ENCODE peak calls at places on chromosomes 6 and 20, in eight cellular contexts. One of them, this sample, is unnamed.

GRCh38 chr6:3001773-3002293 is 2.1 kb downstream of the NQO2 start:
- DNase-seq in cerebellum: peak
- DNase-seq in astrocyte of the hippocampus: peak
- DNase-seq in brain microvascular endothelial cell: peak
- DNase-seq in iris pigment epithelial cell: peak
- DNase-seq in astrocyte of the spinal cord: peak
- DNase-seq in hepatic stellate cell: peak
- DNase-seq in RCC 7860: peak
- DNase-seq in this sample: peak

GRCh38 chr6:32852018-32852843 is 1.3 kb downstream of the TAP1 start:
- DNase-seq in cerebellum: no peak
- DNase-seq in brain microvascular endothelial cell: no peak
- DNase-seq in iris pigment epithelial cell: peak
- DNase-seq in astrocyte of the spinal cord: peak
- DNase-seq in astrocyte of the hippocampus: no peak
- DNase-seq in RCC 7860: no peak
- DNase-seq in hepatic stellate cell: peak
- DNase-seq in this sample: no peak

GRCh38 chr6:29813809-29814208 is 13.8 kb upstream of the HLA-G start:
- DNase-seq in brain microvascular endothelial cell: no peak
- DNase-seq in iris pigment epithelial cell: peak
- DNase-seq in RCC 7860: peak
- DNase-seq in hepatic stellate cell: no peak
- DNase-seq in cerebellum: no peak
- DNase-seq in astrocyte of the hippocampus: no peak
- DNase-seq in astrocyte of the spinal cord: no peak
- DNase-seq in this sample: no peak

GRCh38 chr6:84197708-84198107 is 29.7 kb downstream of the CEP162 start:
- DNase-seq in RCC 7860: no peak
- DNase-seq in cerebellum: peak
- DNase-seq in hepatic stellate cell: no peak
- DNase-seq in astrocyte of the spinal cord: peak
- DNase-seq in iris pigment epithelial cell: no peak
- DNase-seq in brain microvascular endothelial cell: peak
- DNase-seq in astrocyte of the hippocampus: no peak
- DNase-seq in this sample: no peak

GRCh38 chr6:15265787-15266186 is 19.9 kb downstream of the JARID2 start:
- DNase-seq in astrocyte of the hippocampus: no peak
- DNase-seq in brain microvascular endothelial cell: no peak
- DNase-seq in cerebellum: no peak
- DNase-seq in hepatic stellate cell: no peak
- DNase-seq in RCC 7860: no peak
- DNase-seq in astrocyte of the spinal cord: no peak
- DNase-seq in iris pigment epithelial cell: no peak
- DNase-seq in this sample: no peak

GRCh38 chr6:119497988-119498727 is 148.6 kb upstream of the MAN1A1 start:
- DNase-seq in astrocyte of the spinal cord: no peak
- DNase-seq in iris pigment epithelial cell: no peak
- DNase-seq in astrocyte of the hippocampus: no peak
- DNase-seq in brain microvascular endothelial cell: no peak
- DNase-seq in cerebellum: peak
- DNase-seq in RCC 7860: no peak
- DNase-seq in hepatic stellate cell: no peak
- DNase-seq in this sample: no peak

GRCh38 chr20:14672066-14672465 is 334.7 kb upstream of the FLRT3 start:
- DNase-seq in hepatic stellate cell: no peak
- DNase-seq in brain microvascular endothelial cell: no peak
- DNase-seq in cerebellum: peak
- DNase-seq in RCC 7860: no peak
- DNase-seq in astrocyte of the spinal cord: no peak
- DNase-seq in iris pigment epithelial cell: peak
- DNase-seq in astrocyte of the hippocampus: no peak
- DNase-seq in this sample: peak

GRCh38 chr6:39416728-39417127 is 94.2 kb upstream of the KCNK16 start:
- DNase-seq in astrocyte of the spinal cord: peak
- DNase-seq in brain microvascular endothelial cell: peak
- DNase-seq in cerebellum: no peak
- DNase-seq in hepatic stellate cell: peak
- DNase-seq in RCC 7860: no peak
- DNase-seq in astrocyte of the hippocampus: peak
- DNase-seq in iris pigment epithelial cell: peak
- DNase-seq in this sample: peak

GRCh38 chr6:147310511-147310910 is 106.3 kb downstream of the STXBP5 start:
- DNase-seq in cerebellum: no peak
- DNase-seq in brain microvascular endothelial cell: no peak
- DNase-seq in iris pigment epithelial cell: no peak
- DNase-seq in astrocyte of the spinal cord: no peak
- DNase-seq in RCC 7860: no peak
- DNase-seq in astrocyte of the hippocampus: no peak
- DNase-seq in hepatic stellate cell: no peak
- DNase-seq in this sample: no peak

GRCh38 chr6:75396005-75396800 is 97.4 kb downstream of the FILIP1 start:
- DNase-seq in cerebellum: no peak
- DNase-seq in astrocyte of the hippocampus: no peak
- DNase-seq in iris pigment epithelial cell: peak
- DNase-seq in hepatic stellate cell: no peak
- DNase-seq in astrocyte of the spinal cord: no peak
- DNase-seq in brain microvascular endothelial cell: no peak
- DNase-seq in RCC 7860: no peak
- DNase-seq in this sample: no peak

GRCh38 chr6:11869656-11870340 is 91.2 kb upstream of the ADTRP start:
- DNase-seq in cerebellum: peak
- DNase-seq in RCC 7860: no peak
- DNase-seq in hepatic stellate cell: no peak
- DNase-seq in astrocyte of the hippocampus: peak
- DNase-seq in astrocyte of the spinal cord: peak
- DNase-seq in brain microvascular endothelial cell: no peak
- DNase-seq in iris pigment epithelial cell: peak
- DNase-seq in this sample: peak

GRCh38 chr20:38217791-38218565 is 42.6 kb downstream of the KIAA1755 start:
- DNase-seq in brain microvascular endothelial cell: peak
- DNase-seq in iris pigment epithelial cell: peak
- DNase-seq in hepatic stellate cell: peak
- DNase-seq in cerebellum: no peak
- DNase-seq in astrocyte of the hippocampus: peak
- DNase-seq in astrocyte of the spinal cord: peak
- DNase-seq in RCC 7860: peak
- DNase-seq in this sample: peak

GRCh38 chr6:122792796-122793195 is 3.7 kb downstream of the SMPDL3A start:
- DNase-seq in cerebellum: no peak
- DNase-seq in RCC 7860: no peak
- DNase-seq in brain microvascular endothelial cell: no peak
- DNase-seq in astrocyte of the spinal cord: no peak
- DNase-seq in hepatic stellate cell: no peak
- DNase-seq in iris pigment epithelial cell: no peak
- DNase-seq in astrocyte of the hippocampus: no peak
- DNase-seq in this sample: no peak

GRCh38 chr6:38755207-38755606 is 40.1 kb downstream of the DNAH8 start:
- DNase-seq in RCC 7860: no peak
- DNase-seq in astrocyte of the hippocampus: no peak
- DNase-seq in brain microvascular endothelial cell: no peak
- DNase-seq in cerebellum: no peak
- DNase-seq in astrocyte of the spinal cord: no peak
- DNase-seq in iris pigment epithelial cell: no peak
- DNase-seq in hepatic stellate cell: no peak
- DNase-seq in this sample: no peak

GRCh38 chr6:131053546-131054240 is 9.4 kb downstream of the EPB41L2 start:
- DNase-seq in iris pigment epithelial cell: no peak
- DNase-seq in astrocyte of the spinal cord: no peak
- DNase-seq in brain microvascular endothelial cell: no peak
- DNase-seq in RCC 7860: peak
- DNase-seq in hepatic stellate cell: no peak
- DNase-seq in astrocyte of the hippocampus: no peak
- DNase-seq in cerebellum: no peak
- DNase-seq in this sample: peak

GRCh38 chr6:41652876-41653641 is 14.8 kb downstream of the MDFI start:
- DNase-seq in iris pigment epithelial cell: peak
- DNase-seq in RCC 7860: no peak
- DNase-seq in astrocyte of the hippocampus: no peak
- DNase-seq in astrocyte of the spinal cord: peak
- DNase-seq in brain microvascular endothelial cell: no peak
- DNase-seq in cerebellum: no peak
- DNase-seq in hepatic stellate cell: no peak
- DNase-seq in this sample: no peak

GRCh38 chr20:59125332-59125731 is 38.3 kb upstream of the ZNF831 start:
- DNase-seq in astrocyte of the spinal cord: no peak
- DNase-seq in hepatic stellate cell: no peak
- DNase-seq in RCC 7860: no peak
- DNase-seq in iris pigment epithelial cell: no peak
- DNase-seq in cerebellum: no peak
- DNase-seq in astrocyte of the hippocampus: no peak
- DNase-seq in brain microvascular endothelial cell: no peak
- DNase-seq in this sample: no peak

GRCh38 chr6:154901856-154902552 is 93.1 kb upstream of the TIAM2 start:
- DNase-seq in cerebellum: peak
- DNase-seq in RCC 7860: no peak
- DNase-seq in hepatic stellate cell: no peak
- DNase-seq in brain microvascular endothelial cell: no peak
- DNase-seq in astrocyte of the hippocampus: no peak
- DNase-seq in astrocyte of the spinal cord: no peak
- DNase-seq in iris pigment epithelial cell: no peak
- DNase-seq in this sample: no peak